ENCODE peak calls at places on chromosomes 13 and 19, in seven cellular contexts. L is tibial artery, D is A549, B is pancreas, F is NB4, R is heart right ventricle, T is astrocyte of the spinal cord. J is an unnamed sample.

GRCh38 chr19:58558623-58559274 is 338 bp upstream of the UBE2M start:
- DNase-seq in B (peak; percentile 98), T (peak; percentile 99), D (peak; percentile 100), F (peak; percentile 98), L (peak; percentile 98), R (peak; percentile 99), J (peak; percentile 100)

GRCh38 chr19:508204-509150 is 1.2 kb downstream of the TPGS1 start:
- DNase-seq in B (no peak), D (no peak), R (no peak), L (no peak), T (no peak), F (no peak), J (no peak)

GRCh38 chr19:33736158-33736557 is 60.5 kb upstream of the KCTD15 start:
- DNase-seq in L (no peak), F (no peak), T (no peak), R (no peak), B (no peak), D (no peak), J (no peak)

GRCh38 chr13:101343128-101343787 is 73.0 kb downstream of the NALCN start:
- DNase-seq in F (no peak), T (no peak), D (no peak), R (no peak), L (no peak), B (no peak), J (no peak)

GRCh38 chr19:53532362-53532761 is 5.6 kb upstream of the ZNF331 start:
- DNase-seq in T (no peak), R (no peak), D (no peak), B (no peak), F (no peak), L (no peak), J (no peak)

GRCh38 chr19:58395979-58396627 is 647 bp downstream of the RNF225 start:
- DNase-seq in L (no peak), D (no peak), R (no peak), B (no peak), F (no peak), T (no peak), J (no peak)

GRCh38 chr13:109816979-109817275 is 30.5 kb upstream of the IRS2 start:
- DNase-seq in T (peak; percentile 34), B (no peak), F (no peak), L (no peak), R (no peak), D (no peak), J (no peak)

GRCh38 chr13:113625965-113626661 is 31.9 kb downstream of the ATP4B start:
- DNase-seq in T (peak; percentile 17), D (no peak), B (no peak), R (no peak), L (no peak), F (no peak), J (no peak)

GRCh38 chr13:109809216-109809890 is 23.0 kb upstream of the IRS2 start:
- DNase-seq in L (no peak), F (no peak), R (no peak), D (no peak), T (no peak), B (no peak), J (no peak)

DNA sequence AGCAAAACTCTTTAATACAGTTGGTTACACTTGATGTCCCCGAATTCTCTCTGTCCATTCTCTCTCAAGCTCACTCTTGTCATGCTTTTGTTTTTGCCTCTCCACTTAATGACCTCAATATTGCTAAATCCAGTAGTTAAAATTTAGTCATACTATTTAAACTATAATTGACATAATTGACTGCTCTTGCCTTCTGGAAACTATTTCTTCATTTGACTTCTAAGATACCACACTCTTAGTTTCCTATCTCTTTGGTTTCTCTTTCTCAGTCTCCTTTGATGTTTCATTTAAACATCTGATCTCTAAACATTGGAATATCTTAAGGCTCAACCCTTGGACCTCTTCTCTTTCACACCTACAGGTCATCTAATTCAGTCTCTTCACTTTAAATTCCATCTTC is 211.3 kb downstream of the COG6 start:
- DNase-seq in D (no peak), L (no peak), T (no peak), F (no peak), R (no peak), B (no peak), J (no peak)
- TF ChIP-seq CTCF in D (no peak), L (no peak), T (no peak), F (no peak), R (no peak), B (no peak), J (no peak)

GRCh38 chr19:8515317-8515716 is 1.4 kb upstream of the ZNF414 start:
- DNase-seq in F (peak; percentile 98), B (no peak), D (no peak), L (no peak), T (no peak), R (no peak), J (peak; percentile 78)

GRCh38 chr19:8511573-8512101 is 2.3 kb downstream of the ZNF414 start:
- DNase-seq in L (no peak), D (no peak), T (no peak), B (no peak), F (no peak), R (no peak), J (no peak)

GRCh38 chr19:8512115-8512967 is 1.6 kb downstream of the ZNF414 start:
- DNase-seq in D (peak; percentile 72), F (peak; percentile 81), L (no peak), B (no peak), R (no peak), T (no peak), J (peak; percentile 51)

GRCh38 chr19:8513687-8514504 is at the start of gene ZNF414:
- DNase-seq in B (peak; percentile 93), D (peak; percentile 97), F (peak; percentile 100), R (peak; percentile 95), T (peak; percentile 98), L (peak; percentile 94), J (peak; percentile 98)

GRCh38 chr19:8512991-8513686 is 828 bp downstream of the ZNF414 start:
- DNase-seq in B (no peak), F (no peak), D (no peak), L (no peak), T (no peak), R (no peak), J (no peak)
- TF ChIP-seq CTCF in B (no peak), F (no peak), D (no peak), L (no peak), T (no peak), R (no peak), J (no peak)

GRCh38 chr19:35592226-35592625 is 6.3 kb downstream of the PMIS2 start:
- DNase-seq in D (peak; percentile 82), L (no peak), R (no peak), F (peak; percentile 43), B (peak; percentile 36), T (no peak), J (peak; percentile 55)
- TF ChIP-seq CTCF in D (peak; percentile 50), L (no peak), R (peak; percentile 32), F (peak; percentile 27), B (peak; percentile 55), T (peak; percentile 40), J (peak; percentile 73)

DNA sequence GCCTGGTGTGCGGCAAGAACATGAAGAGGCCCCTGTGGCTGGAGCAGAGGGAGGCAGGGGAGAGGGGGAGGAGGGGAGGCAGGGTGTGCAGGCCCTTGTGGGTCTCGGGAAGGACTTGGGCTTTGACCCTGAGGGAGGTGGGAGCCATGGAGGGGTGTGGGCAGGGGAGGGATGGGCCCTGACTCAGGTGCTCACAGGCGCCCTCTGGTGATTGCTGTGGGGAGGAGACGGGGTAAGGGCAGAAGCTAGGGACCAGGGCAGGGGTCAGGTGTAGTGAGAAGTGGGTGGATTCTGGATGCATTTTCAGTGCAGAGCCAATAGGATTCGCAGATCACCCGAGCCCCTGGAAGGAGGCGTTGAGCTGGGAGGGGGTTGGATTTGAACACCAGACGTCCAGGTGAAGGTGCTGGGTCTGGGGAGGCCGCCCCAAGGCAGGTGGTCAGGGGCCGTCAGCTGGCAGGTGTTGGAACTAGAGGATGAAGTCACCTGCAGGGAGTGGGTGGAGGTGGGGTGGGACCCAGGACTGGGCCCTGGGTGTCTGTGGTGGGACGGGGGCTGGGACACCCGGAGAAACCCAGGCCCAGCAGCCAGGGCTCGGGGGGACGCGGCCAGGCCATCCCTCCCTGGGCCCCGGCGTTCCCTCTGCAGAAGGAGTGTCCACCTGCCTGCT is 185.4 kb downstream of the KDM4B start:
- DNase-seq in D (peak; percentile 26), R (no peak), F (peak; percentile 45), B (no peak), L (no peak), T (no peak), J (peak; percentile 71)
- TF ChIP-seq CTCF in D (peak; percentile 41), R (peak; percentile 36), F (peak; percentile 44), B (peak; percentile 31), L (no peak), T (peak; percentile 67), J (peak; percentile 72)

GRCh38 chr19:39928357-39928725 is 6.1 kb downstream of the FCGBP start:
- DNase-seq in F (no peak), R (no peak), D (no peak), L (no peak), T (no peak), B (no peak), J (no peak)

GRCh38 chr19:39927076-39927475 is 7.4 kb downstream of the FCGBP start:
- DNase-seq in T (no peak), L (no peak), D (no peak), B (no peak), F (no peak), R (no peak), J (no peak)

GRCh38 chr19:39926170-39926755 is 8.2 kb downstream of the FCGBP start:
- DNase-seq in D (no peak), L (no peak), T (no peak), R (no peak), F (no peak), B (no peak), J (no peak)

GRCh38 chr19:39927524-39928356 is 6.7 kb downstream of the FCGBP start:
- DNase-seq in T (no peak), D (no peak), B (no peak), F (no peak), L (no peak), R (no peak), J (no peak)

DNA sequence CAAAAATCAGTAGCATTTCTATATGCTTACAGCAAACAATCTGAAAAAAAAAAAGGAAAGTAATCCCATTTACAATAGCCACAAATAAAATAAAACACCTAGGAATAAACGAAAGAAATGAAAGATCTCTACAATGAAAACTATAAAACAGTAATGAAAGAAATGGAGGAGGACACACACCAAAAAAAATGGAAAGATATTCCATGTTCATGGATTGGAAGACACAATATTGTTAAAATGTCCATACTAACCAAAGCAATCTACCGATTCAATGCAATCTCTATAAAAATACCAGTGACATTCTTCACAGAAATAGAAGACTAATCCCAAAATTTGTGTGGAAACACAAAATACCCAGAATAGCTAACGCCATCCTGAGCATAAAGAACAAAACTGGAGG is 4.7 kb downstream of the FCGBP start:
- DNase-seq in T (no peak), R (no peak), F (no peak), D (no peak), L (no peak), B (no peak), J (no peak)
- TF ChIP-seq CTCF in T (no peak), R (no peak), F (no peak), D (no peak), L (no peak), B (no peak), J (no peak)

GRCh38 chr19:3360494-3361383 is 5.6 kb upstream of the NFIC start:
- DNase-seq in R (peak; percentile 81), L (peak; percentile 78), D (no peak), F (peak; percentile 82), T (no peak), B (no peak), J (peak; percentile 75)
- TF ChIP-seq CTCF in R (no peak), L (peak; percentile 7), D (peak; percentile 24), F (no peak), T (peak; percentile 8), B (no peak), J (no peak)